ENCODE peak calls at places on chromosomes 3 and 15, in ten cellular contexts. S, Z, T, E, G, W, R, U, Q and X are unnamed samples.

GRCh38 chr15:25545017-25545416 is 106.2 kb upstream of the UBE3A start:
- DNase-seq in S (no peak), Z (no peak), T (no peak), E (no peak), G (no peak), W (no peak), R (no peak), U (no peak), Q (peak; percentile 82), X (no peak)

GRCh38 chr15:96171271-96171739 is 159.2 kb upstream of the NR2F2 start:
- DNase-seq in S (no peak), Z (no peak), T (no peak), E (no peak), G (peak; percentile 7), W (no peak), R (no peak), U (no peak), Q (no peak), X (no peak)

GRCh38 chr3:79057756-79058155 is 710.0 kb downstream of the ROBO1 start:
- DNase-seq in S (no peak), Z (no peak), T (no peak), E (no peak), G (no peak), W (no peak), R (no peak), U (no peak), Q (no peak), X (no peak)

GRCh38 chr15:38564557-38565286 is at the start of gene RASGRP1:
- DNase-seq in S (peak; percentile 81), Z (peak; percentile 82), T (peak; percentile 79), E (peak; percentile 57), G (peak; percentile 36), W (peak; percentile 84), R (no peak), U (peak; percentile 76), Q (peak; percentile 34), X (peak; percentile 69)

GRCh38 chr3:124584552-124585391 is 145.5 kb upstream of the UMPS start:
- DNase-seq in S (peak; percentile 30), Z (peak; percentile 19), T (no peak), E (no peak), G (peak; percentile 24), W (peak; percentile 35), R (no peak), U (peak; percentile 57), Q (no peak), X (no peak)

GRCh38 chr3:30567139-30567753 is 39.2 kb upstream of the TGFBR2 start:
- DNase-seq in S (no peak), Z (no peak), T (no peak), E (no peak), G (no peak), W (no peak), R (no peak), U (peak; percentile 7), Q (no peak), X (no peak)

GRCh38 chr3:50418845-50419244 is 59.5 kb upstream of the TMEM115 start:
- DNase-seq in S (no peak), Z (no peak), T (no peak), E (no peak), G (peak; percentile 96), W (no peak), R (no peak), U (no peak), Q (peak; percentile 69), X (no peak)

GRCh38 chr3:112043621-112044201 is 9.2 kb downstream of the TMPRSS7 start:
- DNase-seq in S (peak; percentile 10), Z (peak; percentile 14), T (no peak), E (no peak), G (peak; percentile 67), W (peak; percentile 57), R (no peak), U (peak; percentile 62), Q (peak; percentile 81), X (peak; percentile 8)

GRCh38 chr15:95134306-95135100 is 903.1 kb downstream of the MCTP2 start:
- DNase-seq in S (no peak), Z (no peak), T (no peak), E (no peak), G (peak; percentile 90), W (no peak), R (no peak), U (no peak), Q (no peak), X (no peak)

GRCh38 chr3:127851899-127852298 is 29.6 kb upstream of the MGLL start:
- DNase-seq in S (no peak), Z (no peak), T (no peak), E (no peak), G (no peak), W (no peak), R (no peak), U (no peak), Q (no peak), X (no peak)

GRCh38 chr15:65084500-65085206 is 8.1 kb downstream of the KBTBD13 start:
- DNase-seq in S (no peak), Z (no peak), T (no peak), E (no peak), G (no peak), W (no peak), R (no peak), U (no peak), Q (no peak), X (no peak)

GRCh38 chr3:154979327-154979726 is 100.8 kb upstream of the MME start:
- DNase-seq in S (no peak), Z (no peak), T (no peak), E (no peak), G (no peak), W (no peak), R (no peak), U (no peak), Q (no peak), X (no peak)

GRCh38 chr3:66133050-66133757 is 87.6 kb upstream of the SLC25A26 start:
- DNase-seq in S (no peak), Z (no peak), T (no peak), E (no peak), G (peak; percentile 72), W (no peak), R (no peak), U (no peak), Q (peak; percentile 91), X (no peak)

GRCh38 chr3:49415931-49416601 is 3.8 kb downstream of the TCTA start:
- DNase-seq in S (peak; percentile 32), Z (peak; percentile 30), T (peak; percentile 23), E (peak; percentile 10), G (no peak), W (peak; percentile 53), R (no peak), U (no peak), Q (peak; percentile 52), X (peak; percentile 33)

GRCh38 chr3:115912372-115912771 is 289.1 kb downstream of the GAP43 start:
- DNase-seq in S (no peak), Z (no peak), T (no peak), E (no peak), G (peak; percentile 12), W (no peak), R (no peak), U (no peak), Q (no peak), X (no peak)

GRCh38 chr3:60756231-60756630 is 495.0 kb downstream of the FHIT start:
- DNase-seq in S (no peak), Z (no peak), T (no peak), E (no peak), G (no peak), W (no peak), R (no peak), U (no peak), Q (peak; percentile 34), X (no peak)

GRCh38 chr3:123375014-123375940 is 73.6 kb downstream of the ADCY5 start:
- DNase-seq in S (no peak), Z (no peak), T (no peak), E (no peak), G (peak; percentile 65), W (no peak), R (no peak), U (no peak), Q (no peak), X (no peak)

GRCh38 chr3:22176911-22177310 is 425.9 kb upstream of the ZNF385D start:
- DNase-seq in S (no peak), Z (no peak), T (no peak), E (no peak), G (no peak), W (no peak), R (no peak), U (no peak), Q (no peak), X (no peak)

GRCh38 chr3:194043516-194043915 is 92.4 kb upstream of the HES1 start:
- DNase-seq in S (no peak), Z (no peak), T (no peak), E (no peak), G (peak; percentile 76), W (no peak), R (no peak), U (no peak), Q (peak; percentile 76), X (no peak)

GRCh38 chr3:57557088-57557537 is 1.0 kb downstream of the PDE12 start:
- DNase-seq in S (peak; percentile 19), Z (peak; percentile 11), T (no peak), E (no peak), G (peak; percentile 62), W (peak; percentile 45), R (no peak), U (peak; percentile 46), Q (peak; percentile 20), X (no peak)

GRCh38 chr3:159872374-159873109 is 116.1 kb upstream of the IL12A start:
- DNase-seq in S (no peak), Z (no peak), T (no peak), E (no peak), G (peak; percentile 98), W (no peak), R (no peak), U (no peak), Q (peak; percentile 97), X (no peak)

GRCh38 chr3:149454746-149455145 is 19.8 kb upstream of the TM4SF4 start:
- DNase-seq in S (no peak), Z (no peak), T (no peak), E (no peak), G (peak; percentile 97), W (no peak), R (no peak), U (no peak), Q (no peak), X (no peak)

GRCh38 chr15:45903283-45903682 is 268.5 kb downstream of the SQOR start:
- DNase-seq in S (no peak), Z (no peak), T (no peak), E (no peak), G (peak; percentile 20), W (no peak), R (no peak), U (no peak), Q (peak; percentile 53), X (no peak)

GRCh38 chr3:71478568-71478967 is 105.0 kb downstream of the FOXP1 start:
- DNase-seq in S (peak; percentile 36), Z (peak; percentile 42), T (peak; percentile 31), E (no peak), G (no peak), W (no peak), R (no peak), U (no peak), Q (peak; percentile 50), X (peak; percentile 66)

GRCh38 chr3:104952587-104952986 is 414.1 kb upstream of the ALCAM start:
- DNase-seq in S (no peak), Z (no peak), T (no peak), E (no peak), G (peak; percentile 85), W (no peak), R (no peak), U (no peak), Q (peak; percentile 73), X (no peak)

GRCh38 chr15:83064859-83065258 is 2.2 kb downstream of the BTBD1 start:
- DNase-seq in S (no peak), Z (no peak), T (no peak), E (no peak), G (peak; percentile 40), W (no peak), R (no peak), U (no peak), Q (no peak), X (no peak)

GRCh38 chr3:46215810-46216414 is 7.8 kb upstream of the CCR1 start:
- DNase-seq in S (no peak), Z (no peak), T (no peak), E (no peak), G (peak; percentile 27), W (no peak), R (no peak), U (no peak), Q (no peak), X (no peak)

GRCh38 chr3:175571096-175571495 is 712.0 kb downstream of the NAALADL2 start:
- DNase-seq in S (no peak), Z (no peak), T (no peak), E (no peak), G (no peak), W (no peak), R (no peak), U (no peak), Q (no peak), X (no peak)